ENCODE peak calls at places on chromosomes 11 and 22, in four cellular contexts. N is GM12878, V is K562, M is HepG2. E is an unnamed sample.

GRCh38 chr11:118224512-118225180 is at the start of gene JAML:
- DNase-seq in V (no peak), N (no peak), M (no peak), E (no peak)

GRCh38 chr11:18312012-18312411 is 9.9 kb downstream of the HPS5 start:
- DNase-seq in M (no peak), N (no peak), V (no peak), E (no peak)

GRCh38 chr22:26672060-26672471 is 14.7 kb downstream of the MIAT start:
- DNase-seq in M (no peak), V (peak; percentile 16), N (no peak), E (no peak)

GRCh38 chr22:44797181-44797720 is 44.9 kb downstream of the ARHGAP8 start:
- DNase-seq in N (no peak), M (no peak), V (no peak), E (no peak)

GRCh38 chr11:22521226-22521625 is 104.4 kb downstream of the FANCF start:
- DNase-seq in V (peak; percentile 1), M (peak; percentile 1), N (no peak), E (no peak)

GRCh38 chr11:57798905-57799559 is 37.4 kb downstream of the CTNND1 start:
- DNase-seq in N (no peak), M (peak; percentile 69), V (peak; percentile 59), E (no peak)

GRCh38 chr11:125663910-125664309 is 16.7 kb downstream of the ACRV1 start:
- DNase-seq in M (no peak), N (no peak), V (no peak), E (no peak)

GRCh38 chr22:37985751-37986281 is 1.5 kb upstream of the SOX10 start:
- DNase-seq in N (no peak), M (no peak), V (no peak), E (no peak)

GRCh38 chr11:83156996-83157754 is at the start of gene PCF11:
- DNase-seq in N (no peak), M (no peak), V (no peak), E (no peak)

GRCh38 chr22:50678651-50679521 is 6.3 kb downstream of the SHANK3 start:
- DNase-seq in M (no peak), V (no peak), N (no peak), E (no peak)

GRCh38 chr22:30079952-30080533 is at the start of gene HORMAD2:
- DNase-seq in M (no peak), N (no peak), V (no peak), E (peak; percentile 100)

GRCh38 chr11:88246680-88247079 is 71.4 kb upstream of the RAB38 start:
- DNase-seq in N (no peak), M (no peak), V (no peak), E (no peak)

GRCh38 chr11:68373810-68374501 is 61.6 kb downstream of the LRP5 start:
- DNase-seq in N (no peak), M (peak; percentile 81), V (no peak), E (no peak)

GRCh38 chr22:23106906-23107367 is 34.9 kb downstream of the RSPH14 start:
- DNase-seq in M (peak; percentile 39), V (peak; percentile 65), N (no peak), E (no peak)

GRCh38 chr11:94526645-94527438 is 14.6 kb downstream of the C11orf97 start:
- DNase-seq in V (no peak), N (no peak), M (no peak), E (no peak)

GRCh38 chr11:70489276-70489675 is 90.9 kb downstream of the CTTN start:
- DNase-seq in M (no peak), N (no peak), V (no peak), E (no peak)

GRCh38 chr11:123093686-123094085 is 31.8 kb upstream of the HSPA8 start:
- DNase-seq in M (no peak), V (no peak), N (no peak), E (no peak)

GRCh38 chr11:12497431-12497830 is 120.1 kb downstream of the PARVA start:
- DNase-seq in V (no peak), M (no peak), N (no peak), E (no peak)

GRCh38 chr11:71358963-71359567 is 89.1 kb downstream of the DHCR7 start:
- DNase-seq in M (no peak), N (no peak), V (no peak), E (no peak)

GRCh38 chr11:63871962-63872832 is 33.3 kb downstream of the MARK2 start:
- DNase-seq in M (peak; percentile 96), N (peak; percentile 77), V (peak; percentile 95), E (peak; percentile 67)

GRCh38 chr11:20275987-20276660 is 87.4 kb upstream of the HTATIP2 start:
- DNase-seq in M (no peak), N (no peak), V (no peak), E (no peak)

GRCh38 chr11:130208241-130209127 is 48.9 kb downstream of the ST14 start:
- DNase-seq in V (no peak), N (no peak), M (no peak), E (no peak)

GRCh38 chr11:72075109-72075508 is 5.2 kb downstream of the NUMA1 start:
- DNase-seq in M (no peak), V (peak; percentile 55), N (no peak), E (peak; percentile 58)

GRCh38 chr22:19479358-19480172 is at the start of gene CDC45:
- DNase-seq in M (peak; percentile 97), V (peak; percentile 100), N (peak; percentile 93), E (peak; percentile 99)

GRCh38 chr11:2752923-2753322 is 53.1 kb upstream of the KCNQ1OT1 start:
- DNase-seq in N (peak; percentile 11), V (no peak), M (no peak), E (no peak)

GRCh38 chr11:68751331-68751856 is at the start of gene TESMIN:
- DNase-seq in V (peak; percentile 91), N (peak; percentile 34), M (peak; percentile 53), E (peak; percentile 94)

GRCh38 chr11:118092907-118093571 is 6.3 kb upstream of the SMIM35 start:
- DNase-seq in M (peak; percentile 65), N (no peak), V (peak; percentile 59), E (no peak)

GRCh38 chr11:117232022-117232878 is at the start of the genes PCSK7 and RNF214:
- DNase-seq in M (peak; percentile 53), N (peak; percentile 20), V (peak; percentile 84), E (peak; percentile 87)

GRCh38 chr11:100863080-100863581 is 176.0 kb downstream of the ARHGAP42 start:
- DNase-seq in V (peak; percentile 90), M (no peak), N (peak; percentile 49), E (peak; percentile 21)

GRCh38 chr11:66721939-66722338 is 7.1 kb downstream of the SPTBN2 start:
- DNase-seq in N (no peak), M (no peak), V (no peak), E (no peak)

GRCh38 chr22:20450551-20450906 is 12.9 kb upstream of the SCARF2 start:
- DNase-seq in M (no peak), V (no peak), N (no peak), E (no peak)

DNA sequence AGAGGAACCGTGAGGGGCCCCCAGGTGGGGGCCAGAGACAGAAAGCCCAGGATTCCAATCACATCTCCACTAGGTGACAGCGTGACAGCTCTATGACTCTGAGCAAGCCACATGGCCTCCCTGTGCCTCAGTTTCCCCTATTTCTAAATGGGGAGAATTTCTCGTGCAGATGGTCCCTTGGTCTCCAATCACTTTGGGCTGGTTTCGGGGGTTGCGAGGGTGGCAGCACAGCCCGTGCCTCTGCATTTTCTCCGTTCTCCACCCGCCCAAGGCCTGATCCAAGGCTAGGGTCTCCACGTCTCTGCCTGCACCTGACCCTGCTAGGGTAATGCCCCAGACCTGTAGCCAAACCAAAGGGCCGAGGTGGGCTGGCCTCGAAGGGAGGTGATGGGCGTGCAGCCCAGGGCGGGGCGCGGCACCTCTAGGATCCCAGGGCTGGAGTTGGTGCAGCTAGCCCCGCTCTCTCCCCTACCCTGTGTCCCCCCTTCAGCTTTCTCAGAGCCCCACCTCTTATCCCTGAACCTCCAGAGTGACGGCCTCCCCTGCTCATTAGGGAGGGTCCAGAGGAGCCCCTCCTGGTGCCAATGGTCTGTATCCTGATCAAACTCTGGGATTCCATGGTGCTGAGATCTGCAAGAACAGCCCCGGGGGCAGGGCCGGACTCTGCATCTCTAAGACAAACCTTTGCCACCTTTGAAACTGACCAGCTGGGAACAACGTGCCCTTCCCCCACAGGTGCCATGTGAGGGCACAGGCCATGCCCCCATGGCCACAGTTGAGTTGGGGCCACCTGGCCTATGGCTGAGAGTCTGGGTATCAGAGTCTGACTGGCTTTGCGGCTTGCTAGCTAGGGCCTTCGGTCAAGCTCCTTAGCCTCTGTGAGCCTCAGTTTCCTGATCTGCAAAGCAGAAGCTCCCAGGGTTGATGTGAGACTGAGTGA is 22.9 kb upstream of the CBX7 start:
- DNase-seq in M (no peak), V (no peak), N (no peak), E (peak; percentile 57)
- TF ChIP-seq CREB1 in M (no peak), V (no peak), N (no peak), E (no peak)

GRCh38 chr11:45917286-45917622 is 423 bp downstream of the PEX16 start:
- DNase-seq in M (no peak), V (no peak), N (no peak), E (no peak)

GRCh38 chr11:45915446-45915845 is 2.2 kb downstream of the PEX16 start:
- DNase-seq in M (no peak), V (no peak), N (no peak), E (no peak)

GRCh38 chr11:45913942-45914635 is 3.6 kb downstream of the PEX16 start:
- DNase-seq in N (no peak), V (no peak), M (no peak), E (no peak)

GRCh38 chr11:45909594-45910475 is 2.8 kb upstream of the FREY1 start:
- DNase-seq in M (no peak), N (no peak), V (no peak), E (no peak)

GRCh38 chr11:45913514-45913913 is 4.2 kb downstream of the PEX16 start:
- DNase-seq in V (no peak), N (no peak), M (no peak), E (no peak)
- TF ChIP-seq REST in V (no peak), N (no peak), M (no peak), E (no peak)

GRCh38 chr11:76241243-76242000 is 35.1 kb upstream of the WNT11 start:
- DNase-seq in N (no peak), V (no peak), M (no peak), E (no peak)

GRCh38 chr11:76239483-76240142 is 33.3 kb upstream of the WNT11 start:
- DNase-seq in M (peak; percentile 50), V (no peak), N (no peak), E (no peak)

GRCh38 chr11:76242004-76242779 is 35.9 kb upstream of the WNT11 start:
- DNase-seq in M (no peak), N (no peak), V (no peak), E (no peak)

GRCh38 chr11:76240143-76240505 is 33.8 kb upstream of the WNT11 start:
- DNase-seq in V (no peak), N (no peak), M (no peak), E (no peak)

DNA sequence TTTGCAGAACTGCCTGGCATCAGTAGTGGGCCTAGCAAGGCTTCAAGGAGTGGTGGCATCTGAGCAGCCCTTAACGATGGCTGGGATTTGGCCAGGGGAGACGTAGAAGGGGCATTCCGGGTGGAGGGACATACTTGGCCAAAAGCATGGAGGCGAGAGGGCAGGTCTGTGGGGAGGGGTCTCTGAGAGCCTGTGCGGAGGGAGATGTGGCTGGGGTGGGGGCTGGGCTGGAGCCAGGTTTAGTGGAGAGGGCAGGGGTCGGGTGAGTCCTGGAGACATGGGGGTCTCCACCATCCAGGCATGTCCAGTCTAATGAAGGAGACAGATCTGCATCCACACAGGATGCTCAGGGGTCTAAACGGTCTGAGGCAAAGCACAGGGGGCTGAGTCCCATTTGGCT is 34.4 kb upstream of the WNT11 start:
- DNase-seq in V (no peak), N (no peak), M (no peak), E (no peak)
- TF ChIP-seq CREB1 in V (no peak), N (no peak), M (no peak), E (no peak)

GRCh38 chr11:92480519-92480918 is 255.9 kb downstream of the FAT3 start:
- DNase-seq in N (no peak), V (no peak), M (no peak), E (no peak)
- TF ChIP-seq REST in N (no peak), V (no peak), M (no peak), E (no peak)

E was measured in GM23338.